ENCODE peak calls at places on chromosomes 12 and 14, in four cellular contexts. Y is endodermal cell, B is dorsolateral prefrontal cortex, V is K562. C is an unnamed sample.

GRCh38 chr14:69023035-69023434 is 43.9 kb upstream of the ACTN1 start:
- DNase-seq in Y (no peak), B (no peak), V (no peak), C (no peak)

GRCh38 chr12:108446766-108447165 is 68.3 kb upstream of the FICD start:
- DNase-seq in Y (no peak), B (no peak), V (no peak), C (no peak)

GRCh38 chr12:2258035-2258434 is 205.2 kb downstream of the CACNA1C start:
- DNase-seq in Y (no peak), B (no peak), V (no peak), C (no peak)

GRCh38 chr12:81206425-81206824 is 128.5 kb downstream of the ACSS3 start:
- DNase-seq in Y (no peak), B (no peak), V (no peak), C (no peak)

GRCh38 chr12:68157295-68157871 is 2.2 kb downstream of the IFNG start:
- DNase-seq in Y (no peak), B (no peak), V (no peak), C (no peak)

GRCh38 chr12:50127546-50127945 is 15.5 kb downstream of the COX14 start:
- DNase-seq in Y (no peak), B (no peak), V (no peak), C (no peak)

GRCh38 chr12:93784339-93785086 is 107.3 kb downstream of the CRADD start:
- DNase-seq in Y (no peak), B (no peak), V (peak; percentile 81), C (peak; percentile 81)

GRCh38 chr12:1645819-1646218 is 16.8 kb downstream of the WNT5B start:
- DNase-seq in Y (no peak), B (no peak), V (no peak), C (no peak)

GRCh38 chr12:38904932-38905479 is 385 bp downstream of the CPNE8 start:
- DNase-seq in Y (peak; percentile 94), B (peak; percentile 58), V (peak; percentile 78), C (peak; percentile 90)

GRCh38 chr14:99242816-99243795 is 28.9 kb downstream of the BCL11B start:
- DNase-seq in Y (no peak), B (no peak), V (no peak), C (no peak)
- H3K27me3 ChIP-seq in Y (no peaks in the 10 kb centered on the region), B (peaks cover 46% of the 10 kb centered on the region), V (peaks cover 9% of the 10 kb centered on the region), C (peaks cover 70% of the 10 kb centered on the region)

DNA sequence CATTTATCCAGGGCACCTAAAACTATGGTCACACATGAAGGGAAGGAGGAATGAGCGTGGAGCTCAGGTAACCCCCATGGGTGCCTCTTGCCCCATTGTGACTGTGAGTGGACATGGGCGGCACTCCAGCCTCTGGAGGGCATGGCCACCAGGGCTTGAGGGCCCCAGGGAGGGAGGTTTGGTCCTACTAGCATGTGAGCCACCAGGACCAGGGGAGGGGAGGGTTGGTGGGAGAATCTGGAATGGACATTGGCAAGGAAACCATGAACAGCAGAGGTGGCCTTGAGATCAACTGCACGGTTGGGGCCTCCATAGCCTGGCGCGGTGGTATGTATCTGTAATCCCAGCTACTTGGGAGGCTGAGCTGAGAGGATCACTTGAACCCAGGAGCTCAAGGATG is 623.6 kb downstream of the AACS start:
- DNase-seq in Y (no peak), B (no peak), V (no peak), C (no peak)
- TF ChIP-seq CTCF in Y (no peak), B (no peak), V (no peak), C (no peak)

GRCh38 chr12:119620490-119620889 is 26.9 kb downstream of the TMEM233 start:
- DNase-seq in Y (no peak), B (no peak), V (no peak), C (no peak)
- H3K27me3 ChIP-seq in Y (peaks cover 22% of the 10 kb centered on the region), B (no peaks in the 10 kb centered on the region), V (no peaks in the 10 kb centered on the region), C (peaks cover 11% of the 10 kb centered on the region)

DNA sequence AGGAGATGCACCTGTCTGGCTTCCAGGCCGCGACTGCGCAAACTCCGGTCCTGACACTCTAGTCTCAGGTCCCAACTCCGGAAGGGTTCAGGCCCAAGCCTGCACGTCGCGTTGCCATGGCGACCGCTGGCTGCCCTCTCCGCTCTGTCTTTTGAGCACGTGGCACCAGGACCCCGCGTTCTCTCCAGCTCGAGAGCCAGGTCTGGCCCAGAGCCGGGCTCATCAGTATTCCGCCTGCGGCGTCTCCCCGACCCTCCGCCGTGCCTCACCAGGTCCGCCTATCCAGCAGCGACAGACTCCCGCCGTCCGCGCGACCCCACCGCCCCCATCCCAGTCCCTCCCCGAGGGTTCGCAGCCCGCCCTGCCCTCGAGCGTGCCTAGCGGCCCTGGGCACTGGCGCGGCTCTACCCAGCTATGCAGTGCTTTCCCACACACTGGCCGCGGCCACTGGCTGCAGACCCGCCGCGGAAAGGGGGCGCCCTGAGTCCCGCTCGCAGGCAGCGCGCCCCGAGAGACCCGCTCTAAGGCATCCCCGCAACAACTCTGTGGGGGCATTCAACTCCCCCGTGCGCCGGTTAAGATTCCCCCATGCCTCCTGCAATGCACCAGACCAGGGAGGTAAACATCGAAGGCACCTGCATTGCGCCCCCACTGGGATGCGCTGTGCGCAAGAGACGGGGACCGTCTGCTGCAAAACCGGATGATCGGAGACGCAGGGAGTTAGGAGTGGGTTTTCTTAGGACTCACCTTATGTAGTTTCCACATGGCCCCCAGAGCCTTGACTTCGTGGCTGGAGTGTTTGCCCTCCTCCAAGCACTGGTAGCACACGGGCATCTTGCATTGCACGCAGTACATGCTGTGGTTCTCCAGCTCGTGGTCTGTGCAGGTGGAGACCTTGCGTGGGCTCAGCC is 1.3 kb downstream of the TRIM9 start:
- DNase-seq in Y (peak; percentile 81), B (peak; percentile 82), V (no peak), C (peak; percentile 80)
- TF ChIP-seq CTCF in Y (peak; percentile 72), B (peak; percentile 66), V (no peak), C (peak; percentile 79)

GRCh38 chr14:90587252-90587910 is 190.6 kb downstream of the CALM1 start:
- DNase-seq in Y (no peak), B (no peak), V (no peak), C (no peak)
- H3K27me3 ChIP-seq in Y (no peaks in the 10 kb centered on the region), B (no peaks in the 10 kb centered on the region), V (no peaks in the 10 kb centered on the region), C (no peaks in the 10 kb centered on the region)

C was measured in BE2C.